ENCODE peak calls at places on chromosome 4, in ten cellular contexts. One of them, this sample, is unnamed.
A peak's percentile ranks its signal among the peaks of the same experiment; 100 is the strongest.

GRCh38 chr4:158578476-158578875 is 56.8 kb downstream of the RXFP1 start:
- DNase-seq in ELF-1: no peak
- DNase-seq in RKO: peak; percentile 37
- DNase-seq in NCI-H345: no peak
- DNase-seq in skeletal muscle cell: no peak
- DNase-seq in WTC11: no peak
- DNase-seq in testis: no peak
- DNase-seq in ovary: no peak
- DNase-seq in activated CD4-positive, alpha-beta memory T cell treated with anti-CD3 and anti-CD28 coated beads, Interleukin-2, amount 10 ng/mL, durations not matched to agents 7 days and 5 days: no peak
- DNase-seq in effector memory CD8-positive, alpha-beta T cell: no peak
- DNase-seq in this sample: no peak

GRCh38 chr4:13919021-13919441 is 291.5 kb upstream of the BOD1L1 start:
- DNase-seq in ELF-1: no peak
- DNase-seq in RKO: no peak
- DNase-seq in NCI-H345: no peak
- DNase-seq in skeletal muscle cell: peak; percentile 95
- DNase-seq in WTC11: no peak
- DNase-seq in testis: no peak
- DNase-seq in ovary: no peak
- DNase-seq in activated CD4-positive, alpha-beta memory T cell treated with anti-CD3 and anti-CD28 coated beads, Interleukin-2, amount 10 ng/mL, durations not matched to agents 7 days and 5 days: no peak
- DNase-seq in effector memory CD8-positive, alpha-beta T cell: no peak
- DNase-seq in this sample: no peak

GRCh38 chr4:25377572-25377882 is 464 bp downstream of the ANAPC4 start:
- DNase-seq in ELF-1: no peak
- DNase-seq in RKO: no peak
- DNase-seq in NCI-H345: no peak
- DNase-seq in skeletal muscle cell: no peak
- DNase-seq in WTC11: no peak
- DNase-seq in testis: no peak
- DNase-seq in ovary: no peak
- DNase-seq in activated CD4-positive, alpha-beta memory T cell treated with anti-CD3 and anti-CD28 coated beads, Interleukin-2, amount 10 ng/mL, durations not matched to agents 7 days and 5 days: no peak
- DNase-seq in effector memory CD8-positive, alpha-beta T cell: no peak
- DNase-seq in this sample: peak; percentile 16

GRCh38 chr4:158856852-158857251 is 88.0 kb downstream of the FNIP2 start:
- DNase-seq in ELF-1: no peak
- DNase-seq in RKO: peak; percentile 73
- DNase-seq in NCI-H345: peak; percentile 11
- DNase-seq in skeletal muscle cell: no peak
- DNase-seq in WTC11: no peak
- DNase-seq in testis: no peak
- DNase-seq in ovary: no peak
- DNase-seq in activated CD4-positive, alpha-beta memory T cell treated with anti-CD3 and anti-CD28 coated beads, Interleukin-2, amount 10 ng/mL, durations not matched to agents 7 days and 5 days: no peak
- DNase-seq in effector memory CD8-positive, alpha-beta T cell: no peak
- DNase-seq in this sample: peak; percentile 47

GRCh38 chr4:110165382-110166285 is 32.8 kb downstream of the ELOVL6 start:
- DNase-seq in ELF-1: peak; percentile 70
- DNase-seq in RKO: peak; percentile 89
- DNase-seq in NCI-H345: no peak
- DNase-seq in skeletal muscle cell: peak; percentile 47
- DNase-seq in WTC11: no peak
- DNase-seq in testis: no peak
- DNase-seq in ovary: no peak
- DNase-seq in activated CD4-positive, alpha-beta memory T cell treated with anti-CD3 and anti-CD28 coated beads, Interleukin-2, amount 10 ng/mL, durations not matched to agents 7 days and 5 days: peak; percentile 79
- DNase-seq in effector memory CD8-positive, alpha-beta T cell: peak; percentile 32
- DNase-seq in this sample: no peak

GRCh38 chr4:27917381-27917780 is 1056.7 kb downstream of the STIM2 start:
- DNase-seq in ELF-1: no peak
- DNase-seq in RKO: no peak
- DNase-seq in NCI-H345: no peak
- DNase-seq in skeletal muscle cell: no peak
- DNase-seq in WTC11: no peak
- DNase-seq in testis: no peak
- DNase-seq in ovary: no peak
- DNase-seq in activated CD4-positive, alpha-beta memory T cell treated with anti-CD3 and anti-CD28 coated beads, Interleukin-2, amount 10 ng/mL, durations not matched to agents 7 days and 5 days: no peak
- DNase-seq in effector memory CD8-positive, alpha-beta T cell: no peak
- DNase-seq in this sample: no peak

GRCh38 chr4:4694296-4694772 is 152.5 kb upstream of the STX18 start:
- DNase-seq in ELF-1: peak; percentile 82
- DNase-seq in RKO: no peak
- DNase-seq in NCI-H345: peak; percentile 55
- DNase-seq in skeletal muscle cell: no peak
- DNase-seq in WTC11: peak; percentile 49
- DNase-seq in testis: peak; percentile 79
- DNase-seq in ovary: peak; percentile 58
- DNase-seq in activated CD4-positive, alpha-beta memory T cell treated with anti-CD3 and anti-CD28 coated beads, Interleukin-2, amount 10 ng/mL, durations not matched to agents 7 days and 5 days: no peak
- DNase-seq in effector memory CD8-positive, alpha-beta T cell: no peak
- DNase-seq in this sample: peak; percentile 81

GRCh38 chr4:162201673-162202072 is 37.9 kb upstream of the FSTL5 start:
- DNase-seq in ELF-1: no peak
- DNase-seq in RKO: no peak
- DNase-seq in NCI-H345: no peak
- DNase-seq in skeletal muscle cell: no peak
- DNase-seq in WTC11: no peak
- DNase-seq in testis: no peak
- DNase-seq in ovary: no peak
- DNase-seq in activated CD4-positive, alpha-beta memory T cell treated with anti-CD3 and anti-CD28 coated beads, Interleukin-2, amount 10 ng/mL, durations not matched to agents 7 days and 5 days: no peak
- DNase-seq in effector memory CD8-positive, alpha-beta T cell: no peak
- DNase-seq in this sample: no peak

GRCh38 chr4:7911044-7911578 is 28.6 kb downstream of the AFAP1 start:
- DNase-seq in ELF-1: peak; percentile 95
- DNase-seq in RKO: no peak
- DNase-seq in NCI-H345: no peak
- DNase-seq in skeletal muscle cell: peak; percentile 95
- DNase-seq in WTC11: peak; percentile 48
- DNase-seq in testis: no peak
- DNase-seq in ovary: no peak
- DNase-seq in activated CD4-positive, alpha-beta memory T cell treated with anti-CD3 and anti-CD28 coated beads, Interleukin-2, amount 10 ng/mL, durations not matched to agents 7 days and 5 days: no peak
- DNase-seq in effector memory CD8-positive, alpha-beta T cell: no peak
- DNase-seq in this sample: peak; percentile 74